ENCODE peak calls at places on chromosome 9, in five cellular contexts. C is SJSA1, G is psoas muscle, J is osteoblast, X is OCI-LY7. O is an unnamed sample.
A peak's percentile ranks its signal among the peaks of the same experiment; 100 is the strongest.

GRCh38 chr9:130316406-130316805 is 50.8 kb downstream of the HMCN2 start:
- DNase-seq in C (no peak), G (no peak), J (no peak), X (no peak), O (no peak)

GRCh38 chr9:86500031-86500430 is 145.8 kb upstream of the TUT7 start:
- DNase-seq in C (no peak), G (no peak), J (no peak), X (no peak), O (no peak)

GRCh38 chr9:11973011-11973410 is 720.2 kb upstream of the TYRP1 start:
- DNase-seq in C (no peak), G (no peak), J (no peak), X (no peak), O (no peak)

GRCh38 chr9:133780404-133780945 is 42.3 kb upstream of the SARDH start:
- DNase-seq in C (no peak), G (peak; percentile 29), J (no peak), X (no peak), O (peak; percentile 59)

GRCh38 chr9:99072040-99072394 is 32.9 kb upstream of the TGFBR1 start:
- DNase-seq in C (no peak), G (no peak), J (no peak), X (no peak), O (no peak)

GRCh38 chr9:93907551-93908199 is 47.5 kb downstream of the BARX1 start:
- DNase-seq in C (no peak), G (peak; percentile 1), J (peak; percentile 62), X (no peak), O (no peak)

GRCh38 chr9:125766468-125767221 is 19.5 kb downstream of the PBX3 start:
- DNase-seq in C (no peak), G (no peak), J (no peak), X (no peak), O (no peak)

GRCh38 chr9:135592331-135592590 is 30.7 kb downstream of the PAEP start:
- DNase-seq in C (no peak), G (no peak), J (peak; percentile 50), X (no peak), O (no peak)

GRCh38 chr9:123353984-123354591 is 1.9 kb upstream of the CRB2 start:
- DNase-seq in C (peak; percentile 72), G (peak; percentile 81), J (peak; percentile 97), X (peak; percentile 75), O (no peak)

GRCh38 chr9:133701981-133702797 is 36.0 kb downstream of the SARDH start:
- DNase-seq in C (no peak), G (peak; percentile 57), J (peak; percentile 84), X (peak; percentile 88), O (peak; percentile 82)

GRCh38 chr9:134297581-134297980 is 28.7 kb upstream of the RXRA start:
- DNase-seq in C (no peak), G (peak; percentile 40), J (peak; percentile 11), X (no peak), O (peak; percentile 55)

GRCh38 chr9:126316085-126316655 is 10.5 kb upstream of the MVB12B start:
- DNase-seq in C (no peak), G (no peak), J (no peak), X (no peak), O (no peak)

GRCh38 chr9:116323571-116323970 is 170.0 kb downstream of the PAPPA start:
- DNase-seq in C (no peak), G (no peak), J (no peak), X (no peak), O (no peak)

GRCh38 chr9:101375546-101375945 is 9.3 kb downstream of the BAAT start:
- DNase-seq in C (peak; percentile 80), G (no peak), J (no peak), X (no peak), O (no peak)

GRCh38 chr9:134329886-134330285 is 3.6 kb downstream of the RXRA start:
- DNase-seq in C (no peak), G (peak; percentile 90), J (peak; percentile 93), X (no peak), O (peak; percentile 77)

GRCh38 chr9:76761448-76761847 is 2.8 kb upstream of the PCA3 start:
- DNase-seq in C (no peak), G (no peak), J (no peak), X (peak; percentile 5), O (no peak)

GRCh38 chr9:16726718-16727451 is 143.6 kb downstream of the BNC2 start:
- DNase-seq in C (peak; percentile 53), G (peak; percentile 93), J (peak; percentile 92), X (no peak), O (peak; percentile 93)

GRCh38 chr9:7363777-7364477 is 435.7 kb downstream of the DMAC1 start:
- DNase-seq in C (no peak), G (no peak), J (no peak), X (no peak), O (no peak)

GRCh38 chr9:104769655-104770054 is 5.7 kb downstream of the NIPSNAP3B start:
- DNase-seq in C (no peak), G (no peak), J (no peak), X (peak; percentile 42), O (no peak)

GRCh38 chr9:132754236-132754635 is 84.0 kb downstream of the GTF3C4 start:
- DNase-seq in C (no peak), G (no peak), J (no peak), X (no peak), O (peak; percentile 15)

GRCh38 chr9:132970306-132971062 is 8.0 kb upstream of the GFI1B start:
- DNase-seq in C (no peak), G (no peak), J (no peak), X (no peak), O (no peak)

GRCh38 chr9:7500521-7500920 is 299.1 kb downstream of the DMAC1 start:
- DNase-seq in C (no peak), G (no peak), J (no peak), X (no peak), O (no peak)

GRCh38 chr9:131179561-131180219 is 54.3 kb downstream of the NUP214 start:
- DNase-seq in C (peak; percentile 68), G (no peak), J (no peak), X (peak; percentile 62), O (no peak)

GRCh38 chr9:121013911-121014310 is 36.2 kb downstream of the C5 start:
- DNase-seq in C (no peak), G (no peak), J (no peak), X (no peak), O (no peak)

GRCh38 chr9:37262410-37262809 is 142.0 kb downstream of the ZCCHC7 start:
- DNase-seq in C (no peak), G (no peak), J (no peak), X (no peak), O (no peak)

GRCh38 chr9:127676636-127677035 is 30.2 kb upstream of the CFAP157 start:
- DNase-seq in C (no peak), G (no peak), J (peak; percentile 4), X (no peak), O (no peak)

GRCh38 chr9:104075801-104076753 is 18.0 kb upstream of the SMC2 start:
- DNase-seq in C (no peak), G (no peak), J (peak; percentile 79), X (no peak), O (no peak)

GRCh38 chr9:89608646-89609335 is 4.0 kb downstream of the GADD45G start:
- DNase-seq in C (no peak), G (no peak), J (peak; percentile 27), X (no peak), O (no peak)

GRCh38 chr9:78898239-78898638 is 601.3 kb downstream of the PSAT1 start:
- DNase-seq in C (no peak), G (no peak), J (no peak), X (no peak), O (no peak)

GRCh38 chr9:113775714-113776113 is 100.4 kb upstream of the ZNF618 start:
- DNase-seq in C (no peak), G (no peak), J (no peak), X (no peak), O (no peak)

GRCh38 chr9:81028504-81028903 is 660.8 kb downstream of the TLE1 start:
- DNase-seq in C (peak; percentile 66), G (no peak), J (peak; percentile 41), X (no peak), O (no peak)

GRCh38 chr9:76716270-76716669 is 48.0 kb upstream of the PCA3 start:
- DNase-seq in C (no peak), G (no peak), J (no peak), X (no peak), O (no peak)

GRCh38 chr9:134216449-134216951 is 52.1 kb upstream of the RNU6ATAC start:
- DNase-seq in C (no peak), G (peak; percentile 42), J (peak; percentile 30), X (no peak), O (peak; percentile 54)

GRCh38 chr9:108443278-108443633 is 412.5 kb downstream of the ACTL7B start:
- DNase-seq in C (no peak), G (no peak), J (no peak), X (no peak), O (no peak)

GRCh38 chr9:121718063-121718462 is 66.6 kb downstream of the DAB2IP start:
- DNase-seq in C (no peak), G (no peak), J (peak; percentile 95), X (no peak), O (no peak)

GRCh38 chr9:82912639-82913038 is 150.3 kb downstream of the RASEF start:
- DNase-seq in C (no peak), G (no peak), J (no peak), X (no peak), O (no peak)

GRCh38 chr9:101530076-101530711 is 3.5 kb upstream of the RNF20 start:
- DNase-seq in C (peak; percentile 62), G (peak; percentile 60), J (peak; percentile 41), X (peak; percentile 84), O (no peak)

DNA sequence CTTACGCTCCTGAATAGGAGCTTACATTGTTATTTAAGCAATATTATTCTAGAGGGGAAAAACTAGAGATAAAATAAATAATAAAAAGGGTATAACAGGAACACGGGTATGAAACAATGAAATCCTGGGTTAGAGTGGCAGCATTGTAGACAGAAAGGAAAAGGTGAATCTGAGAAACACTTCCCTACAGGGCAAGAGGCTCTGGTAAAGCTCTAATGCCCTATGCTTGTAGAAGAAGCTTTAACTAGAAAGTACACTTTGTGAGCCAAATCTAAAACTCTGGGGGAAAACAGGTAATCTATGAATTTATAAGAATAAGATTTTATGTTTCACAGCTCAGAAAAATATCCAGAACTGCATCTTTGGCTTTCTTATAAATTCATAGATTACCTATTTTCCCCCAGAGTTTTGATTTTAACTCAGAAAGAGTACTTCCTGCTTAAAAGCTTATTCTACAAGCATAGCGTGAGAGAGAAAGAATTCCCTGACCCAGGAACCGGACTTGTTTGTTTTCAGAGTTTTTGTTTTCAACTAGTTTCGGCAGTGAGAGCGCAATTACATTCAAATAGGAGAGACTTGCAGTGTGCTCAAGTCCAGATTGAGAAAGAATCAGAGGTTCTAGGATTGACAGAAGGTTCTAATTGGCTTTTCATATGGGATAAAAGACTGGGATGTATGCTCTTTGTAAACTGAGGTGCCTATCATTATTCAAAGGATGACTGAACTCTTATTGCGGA is 651.0 kb upstream of the RORB start:
- DNase-seq in C (no peak), G (no peak), J (no peak), X (no peak), O (no peak)
- H3K4me3 ChIP-seq in C (no peak overlapping the region), G (no peak overlapping the region), J (no peak overlapping the region), X (no peak overlapping the region), O (no peak overlapping the region)

GRCh38 chr9:686381-686813 is 155.1 kb upstream of the DMRT1 start:
- DNase-seq in C (no peak), G (no peak), J (no peak), X (no peak), O (no peak)
- H3K4me3 ChIP-seq in C (no peak overlapping the region), G (no peak overlapping the region), J (peak overlapping the region; percentile 21), X (no peak overlapping the region), O (no peak overlapping the region)

GRCh38 chr9:95127249-95128176 is 190.0 kb downstream of the FANCC start:
- DNase-seq in C (peak; percentile 80), G (peak; percentile 93), J (peak; percentile 95), X (peak; percentile 62), O (peak; percentile 95)
- H3K4me3 ChIP-seq in C (peak overlapping the region; percentile 19), G (peak overlapping the region; percentile 58), J (peak overlapping the region; percentile 71), X (no peak overlapping the region), O (peak overlapping the region; percentile 22)

GRCh38 chr9:18658764-18659705 is 185.1 kb downstream of the ADAMTSL1 start:
- DNase-seq in C (no peak), G (no peak), J (peak; percentile 86), X (no peak), O (no peak)
- H3K4me3 ChIP-seq in C (no peak overlapping the region), G (no peak overlapping the region), J (no peak overlapping the region), X (no peak overlapping the region), O (no peak overlapping the region)

O was measured in kidney.